ENCODE peak calls at places on chromosomes 13 and 19, in eight cellular contexts. Y is uterus, V is tibial nerve, B is IMR-90, U is A549, G is thyroid gland, F is stomach, W is erythroblast. K is an unnamed sample.

GRCh38 chr13:64855506-64855905 is 2374.6 kb downstream of the PCDH9 start:
- DNase-seq in Y (no peak), V (no peak), B (peak; percentile 37), U (no peak), G (no peak), F (no peak), W (no peak), K (no peak)

GRCh38 chr19:31348416-31349159 is 648 bp downstream of the TSHZ3 start:
- DNase-seq in Y (peak; percentile 48), V (no peak), B (no peak), U (no peak), G (peak; percentile 56), F (no peak), W (no peak), K (peak; percentile 38)

GRCh38 chr19:48239582-48240141 is 16.1 kb downstream of the CARD8 start:
- DNase-seq in Y (no peak), V (no peak), B (peak; percentile 51), U (no peak), G (no peak), F (no peak), W (no peak), K (no peak)

GRCh38 chr13:111228262-111229144 is 91.9 kb upstream of the TEX29 start:
- DNase-seq in Y (no peak), V (no peak), B (peak; percentile 34), U (no peak), G (no peak), F (no peak), W (no peak), K (no peak)

GRCh38 chr19:41795031-41795461 is 1.3 kb upstream of the CEACAM3 start:
- DNase-seq in Y (no peak), V (no peak), B (peak; percentile 16), U (peak; percentile 49), G (peak; percentile 51), F (peak; percentile 65), W (peak; percentile 59), K (no peak)

GRCh38 chr13:98476106-98476505 is 100.8 kb downstream of the STK24 start:
- DNase-seq in Y (no peak), V (no peak), B (no peak), U (no peak), G (no peak), F (no peak), W (no peak), K (peak; percentile 19)

GRCh38 chr13:77338961-77339401 is 12.1 kb upstream of the MYCBP2 start:
- DNase-seq in Y (no peak), V (no peak), B (no peak), U (no peak), G (no peak), F (no peak), W (no peak), K (no peak)

GRCh38 chr13:23428183-23428528 is 5.3 kb downstream of the SACS start:
- DNase-seq in Y (no peak), V (no peak), B (peak; percentile 65), U (no peak), G (no peak), F (no peak), W (no peak), K (no peak)

GRCh38 chr19:12721656-12722565 is 1.8 kb downstream of the TNPO2 start:
- DNase-seq in Y (peak; percentile 70), V (no peak), B (peak; percentile 74), U (peak; percentile 31), G (peak; percentile 68), F (peak; percentile 69), W (peak; percentile 87), K (no peak)

GRCh38 chr19:17450264-17451075 is 2.0 kb upstream of the TMEM221 start:
- DNase-seq in Y (no peak), V (no peak), B (no peak), U (no peak), G (no peak), F (no peak), W (peak; percentile 46), K (no peak)

GRCh38 chr19:53775524-53775923 is 48.6 kb downstream of the NLRP12 start:
- DNase-seq in Y (no peak), V (no peak), B (no peak), U (no peak), G (no peak), F (no peak), W (no peak), K (no peak)

GRCh38 chr19:572891-573825 is 762 bp downstream of the BSG start:
- DNase-seq in Y (peak; percentile 52), V (no peak), B (peak; percentile 56), U (no peak), G (peak; percentile 69), F (peak; percentile 57), W (peak; percentile 78), K (no peak)

GRCh38 chr13:66994097-66994496 is 236.0 kb downstream of the PCDH9 start:
- DNase-seq in Y (no peak), V (peak; percentile 28), B (peak; percentile 52), U (peak; percentile 49), G (peak; percentile 88), F (peak; percentile 61), W (peak; percentile 32), K (peak; percentile 29)

GRCh38 chr13:30792257-30793000 is 57.1 kb downstream of the ALOX5AP start:
- DNase-seq in Y (peak; percentile 78), V (peak; percentile 55), B (peak; percentile 94), U (peak; percentile 33), G (peak; percentile 93), F (peak; percentile 71), W (no peak), K (peak; percentile 70)

GRCh38 chr13:40961826-40962225 is 57.3 kb downstream of the ELF1 start:
- DNase-seq in Y (no peak), V (no peak), B (no peak), U (no peak), G (no peak), F (no peak), W (no peak), K (no peak)

GRCh38 chr19:47305309-47305751 is 4.3 kb upstream of the C5AR1 start:
- DNase-seq in Y (peak; percentile 69), V (peak; percentile 65), B (peak; percentile 90), U (peak; percentile 86), G (peak; percentile 70), F (peak; percentile 73), W (peak; percentile 83), K (peak; percentile 46)

GRCh38 chr13:27476943-27477681 is 26.7 kb upstream of the MTIF3 start:
- DNase-seq in Y (no peak), V (no peak), B (peak; percentile 50), U (peak; percentile 52), G (no peak), F (peak; percentile 76), W (no peak), K (no peak)

GRCh38 chr13:112808377-112809140 is 118.7 kb downstream of the ATP11A start:
- DNase-seq in Y (no peak), V (no peak), B (no peak), U (no peak), G (no peak), F (no peak), W (no peak), K (no peak)

GRCh38 chr19:7386308-7386707 is 37.6 kb downstream of the ARHGEF18 start:
- DNase-seq in Y (no peak), V (no peak), B (no peak), U (peak; percentile 37), G (no peak), F (no peak), W (no peak), K (no peak)

GRCh38 chr13:77760893-77761292 is 63.4 kb downstream of the SLAIN1 start:
- DNase-seq in Y (no peak), V (no peak), B (no peak), U (no peak), G (no peak), F (no peak), W (no peak), K (no peak)

GRCh38 chr13:82364525-82364924 is 1517.7 kb downstream of the SLITRK1 start:
- DNase-seq in Y (no peak), V (no peak), B (no peak), U (no peak), G (no peak), F (no peak), W (no peak), K (no peak)

GRCh38 chr19:52945652-52946321 is 16.9 kb downstream of the ZNF816 start:
- DNase-seq in Y (no peak), V (no peak), B (no peak), U (no peak), G (no peak), F (peak; percentile 23), W (no peak), K (no peak)

GRCh38 chr19:47376589-47377144 is 27.6 kb downstream of the DHX34 start:
- DNase-seq in Y (no peak), V (no peak), B (no peak), U (no peak), G (no peak), F (no peak), W (peak; percentile 15), K (peak; percentile 38)

GRCh38 chr13:61286148-61286745 is 129.4 kb downstream of the PCDH20 start:
- DNase-seq in Y (no peak), V (no peak), B (no peak), U (no peak), G (no peak), F (peak; percentile 27), W (peak; percentile 4), K (no peak)

GRCh38 chr19:10692673-10693264 is 8.5 kb upstream of the QTRT1 start:
- DNase-seq in Y (no peak), V (no peak), B (no peak), U (no peak), G (no peak), F (no peak), W (no peak), K (no peak)
- TF ChIP-seq POLR2A in Y (no peak), V (no peak), B (peak; percentile 18), U (no peak), G (no peak), F (no peak), W (no peak), K (no peak)

GRCh38 chr19:35000338-35000646 is 169 bp downstream of the GRAMD1A start:
- DNase-seq in Y (no peak), V (no peak), B (no peak), U (no peak), G (no peak), F (no peak), W (no peak), K (no peak)
- TF ChIP-seq POLR2A in Y (peak; percentile 78), V (no peak), B (no peak), U (peak; percentile 46), G (peak; percentile 80), F (no peak), W (no peak), K (peak; percentile 67)

DNA sequence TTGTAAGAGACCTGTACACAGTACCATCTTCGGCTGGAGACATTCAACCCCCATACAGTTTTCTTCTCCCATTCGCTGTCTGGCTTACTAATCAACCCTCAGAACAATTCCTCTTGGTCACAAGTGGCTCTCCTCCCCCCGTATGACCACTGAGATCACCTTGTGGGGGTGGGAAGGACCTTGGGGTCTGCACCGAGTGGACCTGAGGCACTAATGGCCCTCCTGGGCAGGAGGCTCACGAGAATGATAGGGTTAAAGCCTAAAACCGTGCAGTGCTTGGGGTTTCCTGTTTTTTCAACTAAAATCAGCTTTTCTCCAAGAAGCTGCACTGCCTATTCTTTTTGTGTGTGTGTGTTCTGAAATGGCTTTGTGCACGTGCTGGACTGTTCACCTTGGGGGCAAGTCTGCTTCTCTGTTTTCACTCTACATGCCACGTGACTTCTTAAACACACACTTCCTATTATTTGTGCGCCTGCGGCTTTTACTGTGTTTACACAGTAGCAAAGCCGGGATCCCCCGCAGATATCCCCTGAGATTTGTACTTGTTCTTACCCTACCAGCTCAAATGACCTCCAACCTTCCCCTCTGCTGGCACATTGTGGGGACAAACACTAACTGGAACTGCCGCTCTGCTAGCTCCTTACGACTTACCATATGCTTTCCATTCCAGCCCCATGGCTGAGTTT is 12.3 kb downstream of the RBM26 start:
- DNase-seq in Y (no peak), V (no peak), B (no peak), U (no peak), G (no peak), F (peak; percentile 80), W (no peak), K (no peak)
- TF ChIP-seq POLR2A in Y (no peak), V (no peak), B (no peak), U (no peak), G (no peak), F (no peak), W (no peak), K (no peak)

GRCh38 chr19:49363265-49364082 is at the start of gene DKKL1:
- DNase-seq in Y (peak; percentile 100), V (peak; percentile 100), B (peak; percentile 99), U (peak; percentile 98), G (peak; percentile 82), F (peak; percentile 100), W (peak; percentile 92), K (peak; percentile 96)
- TF ChIP-seq POLR2A in Y (peak; percentile 85), V (no peak), B (peak; percentile 49), U (peak; percentile 30), G (peak; percentile 32), F (no peak), W (no peak), K (no peak)